ENCODE peak calls at places on chromosome 12, in eight cellular contexts. H, K, R, Y, T, O, M and N are unnamed samples.

GRCh38 chr12:58920956-58921861 is 905 bp upstream of the LRIG3 start:
- DNase-seq in H (no peak), K (no peak), R (no peak), Y (no peak), T (no peak), O (no peak), M (no peak), N (no peak)

GRCh38 chr12:116236148-116236731 is 41.3 kb downstream of the MED13L start:
- DNase-seq in H (peak), K (peak), R (peak), Y (peak), T (peak), O (peak), M (no peak), N (peak)

GRCh38 chr12:50314629-50315312 is 31.5 kb upstream of the LIMA1 start:
- DNase-seq in H (no peak), K (peak), R (peak), Y (no peak), T (no peak), O (no peak), M (no peak), N (peak)

GRCh38 chr12:71295913-71296312 is 138.1 kb upstream of the TSPAN8 start:
- DNase-seq in H (no peak), K (no peak), R (no peak), Y (peak), T (no peak), O (no peak), M (no peak), N (no peak)

GRCh38 chr12:76346798-76347420 is 1.3 kb downstream of the BBS10 start:
- DNase-seq in H (no peak), K (peak), R (peak), Y (peak), T (peak), O (peak), M (no peak), N (peak)

GRCh38 chr12:104873374-104873773 is 84.7 kb downstream of the SLC41A2 start:
- DNase-seq in H (no peak), K (no peak), R (peak), Y (no peak), T (no peak), O (no peak), M (no peak), N (no peak)

GRCh38 chr12:83121886-83122622 is 435.3 kb downstream of the TMTC2 start:
- DNase-seq in H (no peak), K (no peak), R (no peak), Y (no peak), T (no peak), O (no peak), M (no peak), N (no peak)

GRCh38 chr12:27142102-27142721 is 59.8 kb upstream of the C12orf71 start:
- DNase-seq in H (peak), K (peak), R (peak), Y (peak), T (peak), O (peak), M (no peak), N (peak)

GRCh38 chr12:80268924-80269749 is 169.8 kb downstream of the OTOGL start:
- DNase-seq in H (no peak), K (peak), R (peak), Y (peak), T (no peak), O (no peak), M (no peak), N (no peak)

GRCh38 chr12:131622422-131622955 is 88.4 kb upstream of the SFSWAP start:
- DNase-seq in H (no peak), K (peak), R (no peak), Y (no peak), T (no peak), O (no peak), M (no peak), N (no peak)

GRCh38 chr12:96070670-96071279 is 35.4 kb upstream of the LTA4H start:
- DNase-seq in H (no peak), K (no peak), R (peak), Y (no peak), T (peak), O (peak), M (no peak), N (no peak)

GRCh38 chr12:49417558-49417957 is 50.3 kb downstream of the SPATS2 start:
- DNase-seq in H (no peak), K (no peak), R (no peak), Y (no peak), T (no peak), O (no peak), M (no peak), N (no peak)

GRCh38 chr12:57771271-57771872 is 533 bp downstream of the METTL1 start:
- DNase-seq in H (peak), K (peak), R (peak), Y (peak), T (peak), O (peak), M (peak), N (peak)

GRCh38 chr12:9642606-9643270 is 26.8 kb upstream of the CLEC2D start:
- DNase-seq in H (no peak), K (no peak), R (no peak), Y (no peak), T (no peak), O (no peak), M (no peak), N (no peak)

GRCh38 chr12:27996761-27997160 is 24.2 kb upstream of the PTHLH start:
- DNase-seq in H (no peak), K (no peak), R (no peak), Y (no peak), T (no peak), O (no peak), M (no peak), N (no peak)

GRCh38 chr12:124812356-124812755 is 51.3 kb downstream of the SCARB1 start:
- DNase-seq in H (no peak), K (no peak), R (no peak), Y (no peak), T (no peak), O (no peak), M (no peak), N (no peak)

GRCh38 chr12:48197967-48198618 is 5.0 kb downstream of the OR10AD1 start:
- DNase-seq in H (peak), K (no peak), R (peak), Y (peak), T (peak), O (peak), M (peak), N (peak)

GRCh38 chr12:69792533-69792932 is 32.5 kb upstream of the MYRFL start:
- DNase-seq in H (no peak), K (no peak), R (no peak), Y (no peak), T (no peak), O (no peak), M (no peak), N (no peak)

GRCh38 chr12:4293299-4293941 is 19.9 kb downstream of the CCND2 start:
- DNase-seq in H (no peak), K (no peak), R (no peak), Y (no peak), T (no peak), O (peak), M (no peak), N (no peak)

GRCh38 chr12:54352891-54353874 is 11.1 kb downstream of the GPR84 start:
- DNase-seq in H (peak), K (no peak), R (no peak), Y (no peak), T (peak), O (no peak), M (no peak), N (no peak)

GRCh38 chr12:93237235-93237915 is 140.3 kb upstream of the NUDT4 start:
- DNase-seq in H (no peak), K (peak), R (peak), Y (no peak), T (no peak), O (no peak), M (no peak), N (no peak)

GRCh38 chr12:53476769-53477209 is 22.5 kb downstream of the MAP3K12 start:
- DNase-seq in H (no peak), K (peak), R (peak), Y (no peak), T (no peak), O (no peak), M (no peak), N (no peak)

GRCh38 chr12:48183091-48183875 is at the start of gene CCDC184:
- DNase-seq in H (peak), K (peak), R (peak), Y (peak), T (peak), O (peak), M (peak), N (peak)

GRCh38 chr12:13234045-13234641 is 37.6 kb downstream of the EMP1 start:
- DNase-seq in H (no peak), K (peak), R (peak), Y (no peak), T (no peak), O (peak), M (no peak), N (peak)

GRCh38 chr12:55619352-55620138 is 17.1 kb upstream of the OR10P1 start:
- DNase-seq in H (peak), K (peak), R (peak), Y (peak), T (peak), O (peak), M (no peak), N (peak)

GRCh38 chr12:62913380-62913779 is 21.6 kb downstream of the PPM1H start:
- DNase-seq in H (no peak), K (no peak), R (no peak), Y (no peak), T (no peak), O (no peak), M (no peak), N (no peak)

GRCh38 chr12:47364251-47364650 is 284.5 kb upstream of the AMIGO2 start:
- DNase-seq in H (no peak), K (no peak), R (no peak), Y (no peak), T (no peak), O (no peak), M (no peak), N (no peak)

GRCh38 chr12:43063642-43064041 is 474.1 kb upstream of the PRICKLE1 start:
- DNase-seq in H (no peak), K (peak), R (no peak), Y (no peak), T (no peak), O (no peak), M (no peak), N (no peak)